ENCODE peak calls at places on chromosomes 16 and 17, in seven cellular contexts. E, M, X, G, N, I and L are unnamed samples.

GRCh38 chr16:88810868-88811599 is 694 bp downstream of the APRT start:
- DNase-seq in M (peak; percentile 58), I (peak; percentile 92), X (peak; percentile 83), N (peak; percentile 79), G (no peak), E (peak; percentile 56), L (peak; percentile 61)

GRCh38 chr17:47253541-47254402 is at the start of gene ITGB3:
- DNase-seq in N (peak; percentile 64), M (peak; percentile 71), G (peak; percentile 35), X (peak; percentile 63), E (peak; percentile 84), I (peak; percentile 48), L (peak; percentile 16)

GRCh38 chr16:29820271-29820701 is at the start of gene MVP:
- DNase-seq in G (no peak), I (peak; percentile 61), X (no peak), E (peak; percentile 59), N (peak; percentile 68), M (peak; percentile 54), L (peak; percentile 18)

GRCh38 chr17:38687291-38687690 is 12.5 kb upstream of the EPOP start:
- DNase-seq in M (no peak), N (no peak), I (no peak), X (no peak), E (no peak), G (no peak), L (no peak)

GRCh38 chr17:7932483-7932891 is 481 bp downstream of the CNTROB start:
- DNase-seq in G (no peak), N (no peak), X (no peak), M (no peak), I (peak; percentile 40), E (peak; percentile 20), L (peak; percentile 20)

GRCh38 chr16:52837251-52837650 is 215.4 kb downstream of the CHD9NB start:
- DNase-seq in N (no peak), G (no peak), I (no peak), M (no peak), X (no peak), E (no peak), L (no peak)

GRCh38 chr16:70331588-70332358 is 14.9 kb upstream of the DDX19A start:
- DNase-seq in I (no peak), M (no peak), G (no peak), X (peak; percentile 6), E (peak; percentile 31), N (no peak), L (no peak)

GRCh38 chr16:49093939-49094338 is 187.7 kb downstream of the CBLN1 start:
- DNase-seq in G (no peak), E (no peak), N (no peak), X (no peak), M (no peak), I (no peak), L (no peak)

GRCh38 chr16:19823322-19823721 is 61.3 kb downstream of the GPRC5B start:
- DNase-seq in N (no peak), X (no peak), I (no peak), E (no peak), M (no peak), G (no peak), L (no peak)